ENCODE peak calls at places on chromosomes 12 and 14, in eight cellular contexts. S, Q, P, X, G, E, H and T are unnamed samples.

GRCh38 chr12:10540776-10541205 is 35.1 kb downstream of the EIF2S3B start:
- DNase-seq in S (no peak), Q (no peak), P (no peak), X (no peak), G (no peak), E (no peak), H (no peak), T (no peak)

GRCh38 chr12:130538343-130539095 is 177.6 kb downstream of the RIMBP2 start:
- DNase-seq in S (no peak), Q (no peak), P (no peak), X (no peak), G (no peak), E (no peak), H (no peak), T (no peak)

GRCh38 chr12:116366456-116366776 is 88.9 kb upstream of the MED13L start:
- DNase-seq in S (peak; percentile 71), Q (no peak), P (no peak), X (peak; percentile 88), G (no peak), E (no peak), H (peak; percentile 69), T (no peak)

GRCh38 chr12:88578821-88579518 is 1.3 kb downstream of the KITLG start:
- DNase-seq in S (no peak), Q (peak; percentile 43), P (no peak), X (no peak), G (no peak), E (peak; percentile 37), H (peak; percentile 72), T (peak; percentile 13)

GRCh38 chr14:75831971-75832370 is 149.8 kb downstream of the TGFB3 start:
- DNase-seq in S (no peak), Q (no peak), P (peak; percentile 33), X (peak; percentile 69), G (no peak), E (no peak), H (no peak), T (no peak)

GRCh38 chr12:5988659-5989116 is 43.6 kb upstream of the ANO2 start:
- DNase-seq in S (peak; percentile 88), Q (peak; percentile 79), P (peak; percentile 73), X (peak; percentile 84), G (no peak), E (peak; percentile 37), H (peak; percentile 85), T (peak; percentile 61)

GRCh38 chr12:93032748-93033147 is 103.7 kb upstream of the EEA1 start:
- DNase-seq in S (no peak), Q (no peak), P (no peak), X (no peak), G (no peak), E (no peak), H (no peak), T (no peak)

GRCh38 chr12:100247765-100248164 is 19.1 kb downstream of the DEPDC4 start:
- DNase-seq in S (no peak), Q (no peak), P (no peak), X (no peak), G (no peak), E (no peak), H (no peak), T (no peak)

GRCh38 chr14:79318371-79318770 is 892.9 kb downstream of the DIO2 start:
- DNase-seq in S (no peak), Q (no peak), P (no peak), X (no peak), G (no peak), E (no peak), H (no peak), T (no peak)

GRCh38 chr12:3365416-3366385 is 125.3 kb upstream of the PRMT8 start:
- DNase-seq in S (no peak), Q (no peak), P (no peak), X (peak; percentile 50), G (no peak), E (no peak), H (peak; percentile 91), T (no peak)

GRCh38 chr12:25813843-25814242 is 144.6 kb upstream of the RASSF8 start:
- DNase-seq in S (no peak), Q (no peak), P (no peak), X (no peak), G (no peak), E (no peak), H (no peak), T (no peak)

DNA sequence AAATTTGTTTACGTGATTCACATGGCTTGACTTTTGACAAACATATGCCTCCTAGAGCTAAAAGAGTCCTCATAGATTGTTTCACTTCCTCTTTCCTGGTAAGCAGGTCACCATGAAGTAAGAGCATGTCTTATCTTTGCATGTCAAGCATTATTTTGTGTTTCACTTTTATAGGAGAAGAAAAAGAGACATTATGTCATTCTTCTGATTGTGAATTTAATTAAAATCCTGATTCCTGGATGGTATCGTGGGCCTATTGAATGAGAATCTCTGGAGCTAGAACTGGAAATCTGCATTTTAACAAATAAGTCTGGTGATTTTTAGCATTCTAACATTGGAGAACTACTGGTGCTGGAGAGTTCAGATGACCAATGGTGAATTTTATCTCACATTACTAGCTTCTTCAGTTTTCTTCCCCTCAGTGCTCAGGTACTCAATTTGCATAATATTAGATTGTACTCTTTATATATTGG is 218.6 kb upstream of the ATP2B1 start:
- DNase-seq in S (no peak), Q (no peak), P (no peak), X (no peak), G (no peak), E (no peak), H (no peak), T (no peak)
- TF ChIP-seq EP300 in S (no peak), Q (no peak), P (no peak), X (no peak), G (no peak), E (no peak), H (no peak), T (no peak)

DNA sequence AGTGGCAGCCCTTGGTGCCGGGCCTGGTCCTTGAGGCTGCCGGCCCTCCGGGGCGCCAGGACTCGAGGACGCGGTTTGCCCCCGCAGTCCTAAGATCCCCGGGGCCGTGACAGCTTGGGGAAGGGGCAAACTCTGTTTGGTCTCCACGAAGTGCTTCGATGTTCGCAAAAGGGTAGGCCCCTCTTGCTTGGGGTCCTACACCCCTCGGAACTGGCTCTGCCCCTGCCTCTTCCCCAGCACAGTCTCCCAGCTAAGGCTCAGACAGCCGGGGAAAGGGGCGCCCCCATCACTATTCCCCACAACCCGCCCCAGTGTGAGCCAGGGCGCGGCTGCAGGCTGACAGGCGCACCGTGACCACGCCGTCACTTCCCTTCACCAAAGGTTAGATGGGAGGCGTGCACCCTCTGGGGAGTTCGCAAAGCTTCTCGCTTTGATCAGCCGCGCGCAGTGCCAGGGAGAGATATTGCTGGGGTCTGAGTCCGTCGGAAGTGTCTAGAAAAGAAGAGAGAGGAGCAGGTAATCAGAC is 7.2 kb upstream of the OTX2 start:
- DNase-seq in S (no peak), Q (no peak), P (no peak), X (no peak), G (no peak), E (no peak), H (no peak), T (no peak)
- H3K27me3 ChIP-seq in S (peaks cover 53% of the 10 kb centered on the region), Q (peaks cover 100% of the 10 kb centered on the region), P (no peaks in the 10 kb centered on the region), X (peaks cover 55% of the 10 kb centered on the region), G (peaks cover 95% of the 10 kb centered on the region), E (peaks cover 28% of the 10 kb centered on the region), H (peaks cover 51% of the 10 kb centered on the region), T (no peaks in the 10 kb centered on the region)

GRCh38 chr12:48969160-48969771 is 2.3 kb downstream of the WNT10B start:
- DNase-seq in S (no peak), Q (no peak), P (no peak), X (no peak), G (no peak), E (no peak), H (peak; percentile 35), T (no peak)

GRCh38 chr12:48972213-48973021 is 882 bp upstream of the WNT10B start:
- DNase-seq in S (no peak), Q (no peak), P (no peak), X (no peak), G (no peak), E (no peak), H (peak; percentile 38), T (no peak)

GRCh38 chr12:48969847-48970701 is 1.5 kb downstream of the WNT10B start:
- DNase-seq in S (no peak), Q (no peak), P (no peak), X (no peak), G (no peak), E (no peak), H (peak; percentile 83), T (no peak)

GRCh38 chr12:48973084-48973483 is 1.5 kb upstream of the WNT10B start:
- DNase-seq in S (no peak), Q (no peak), P (no peak), X (no peak), G (no peak), E (no peak), H (no peak), T (peak; percentile 77)

DNA sequence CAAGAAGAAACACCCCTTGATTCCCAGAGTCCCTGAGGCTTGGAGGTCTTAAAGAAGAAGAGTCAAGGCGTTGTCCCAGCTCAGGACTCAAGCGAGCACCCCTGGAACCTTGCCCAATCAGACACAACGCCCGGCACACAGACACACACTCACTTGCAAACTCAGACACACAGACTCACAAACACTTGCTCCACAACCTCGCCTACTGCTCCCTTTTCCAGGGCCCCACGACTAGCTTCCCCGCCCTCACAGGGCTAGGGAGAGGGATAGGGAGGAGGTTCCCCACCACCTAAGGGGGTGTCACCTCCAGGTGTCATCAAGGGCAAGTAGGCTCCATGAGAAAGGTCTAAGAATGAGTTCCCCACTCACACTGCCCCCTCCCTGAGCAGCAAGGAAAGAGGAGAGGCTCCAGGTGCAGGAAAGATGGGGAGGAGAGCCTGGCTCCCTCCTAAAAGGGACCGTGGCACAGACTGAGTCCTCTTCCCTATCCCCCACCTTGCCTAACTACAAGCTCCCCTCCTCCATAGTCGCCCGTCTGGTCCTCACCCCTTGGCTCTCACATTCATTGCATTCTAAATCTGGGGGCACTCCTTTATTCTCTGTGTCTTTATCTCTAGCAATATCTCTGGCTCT is 717 bp downstream of the WNT10B start:
- DNase-seq in S (no peak), Q (no peak), P (no peak), X (no peak), G (no peak), E (no peak), H (peak; percentile 39), T (no peak)
- H3K4me1 ChIP-seq in S (no peaks in the 10 kb centered on the region), Q (peaks cover 38% of the 10 kb centered on the region), P (peaks cover 4% of the 10 kb centered on the region), X (peaks cover 25% of the 10 kb centered on the region), G (peaks cover 49% of the 10 kb centered on the region), E (peaks cover 50% of the 10 kb centered on the region), H (peaks cover 13% of the 10 kb centered on the region), T (peaks cover 7% of the 10 kb centered on the region)

DNA sequence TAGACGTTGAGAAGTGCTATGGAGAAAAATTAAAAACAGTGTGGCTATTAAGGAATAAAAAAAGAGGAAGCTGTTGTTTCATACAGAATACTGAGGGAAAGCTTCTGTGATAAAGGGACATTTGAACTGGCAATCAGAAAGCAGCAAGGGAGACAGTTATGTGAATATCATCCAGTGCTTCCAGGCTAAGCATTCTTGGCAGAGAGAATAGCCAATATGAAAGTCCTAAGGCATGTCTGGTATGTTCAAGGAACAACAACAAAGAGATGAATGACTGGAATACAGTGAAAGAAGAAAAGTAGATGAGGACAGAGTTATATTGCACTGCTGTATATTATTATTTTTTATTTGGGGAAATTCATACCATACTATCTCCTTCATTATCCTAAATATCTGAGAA is 23.9 kb downstream of the SCAF11 start:
- DNase-seq in S (no peak), Q (no peak), P (no peak), X (no peak), G (no peak), E (peak; percentile 11), H (no peak), T (no peak)
- TF ChIP-seq EP300 in S (no peak), Q (no peak), P (no peak), X (no peak), G (no peak), E (no peak), H (no peak), T (no peak)